ENCODE peak calls at places on chromosomes 12 and 14, in six cellular contexts. M, H, S, B, Y and R are unnamed samples.
A peak's percentile ranks its signal among the peaks of the same experiment; 100 is the strongest.

GRCh38 chr12:26621932-26622331 is 211.1 kb downstream of the ITPR2 start:
- DNase-seq in Y (no peak), S (no peak), B (no peak), M (no peak), H (no peak), R (no peak)

GRCh38 chr12:89166525-89166934 is 185.8 kb downstream of the DUSP6 start:
- DNase-seq in S (no peak), B (no peak), M (no peak), Y (no peak), H (peak; percentile 87), R (peak; percentile 32)

GRCh38 chr14:90617942-90618341 is 198.3 kb downstream of the TTC7B start:
- DNase-seq in Y (no peak), S (no peak), M (no peak), B (no peak), H (no peak), R (no peak)

GRCh38 chr14:54735424-54735823 is 167.2 kb downstream of the GCH1 start:
- DNase-seq in B (no peak), Y (no peak), M (no peak), S (no peak), H (no peak), R (no peak)

GRCh38 chr12:116955382-116956021 is 44.8 kb downstream of the FBXW8 start:
- DNase-seq in S (peak; percentile 83), M (no peak), H (peak; percentile 41), B (peak; percentile 13), Y (peak; percentile 49), R (no peak)

GRCh38 chr14:23365353-23366162 is 586 bp upstream of the EFS start:
- DNase-seq in H (no peak), Y (no peak), B (no peak), S (peak; percentile 45), M (no peak), R (no peak)

GRCh38 chr12:48978291-48978740 is at the start of gene WNT1:
- DNase-seq in M (no peak), S (no peak), B (no peak), H (no peak), Y (no peak), R (no peak)

GRCh38 chr12:124254126-124254525 is 40.8 kb upstream of the RFLNA start:
- DNase-seq in M (no peak), S (no peak), H (no peak), B (no peak), Y (no peak), R (no peak)

GRCh38 chr14:57559561-57559960 is 65.9 kb upstream of the CCDC198 start:
- DNase-seq in H (no peak), Y (no peak), M (no peak), S (no peak), B (no peak), R (no peak)

GRCh38 chr12:79886917-79887519 is 47.9 kb downstream of the PPP1R12A start:
- DNase-seq in S (no peak), M (peak; percentile 10), H (peak; percentile 78), Y (no peak), B (no peak), R (no peak)

GRCh38 chr14:35046751-35047536 is 872 bp downstream of the FAM177A1 start:
- DNase-seq in H (peak; percentile 43), Y (peak; percentile 77), S (peak; percentile 58), M (peak; percentile 8), B (peak; percentile 63), R (no peak)

GRCh38 chr12:124917841-124918621 is 3.6 kb upstream of the UBC start:
- DNase-seq in B (no peak), S (no peak), H (no peak), M (no peak), Y (peak; percentile 36), R (no peak)

GRCh38 chr12:93766802-93767523 is 89.8 kb downstream of the CRADD start:
- DNase-seq in S (no peak), M (no peak), Y (peak; percentile 59), B (peak; percentile 55), H (peak; percentile 85), R (peak; percentile 33)

GRCh38 chr12:126936181-126936851 is 1330.7 kb upstream of the TMEM132C start:
- DNase-seq in S (no peak), B (no peak), Y (no peak), M (no peak), H (no peak), R (no peak)

GRCh38 chr14:55749201-55749812 is 169.3 kb downstream of the KTN1 start:
- DNase-seq in Y (no peak), H (peak; percentile 68), M (peak; percentile 23), S (no peak), B (no peak), R (no peak)

GRCh38 chr12:105278043-105278697 is 42.2 kb upstream of the APPL2 start:
- DNase-seq in Y (no peak), M (no peak), H (peak; percentile 34), B (no peak), S (peak; percentile 31), R (no peak)

GRCh38 chr12:108455706-108456105 is 59.4 kb upstream of the FICD start:
- DNase-seq in B (no peak), M (no peak), Y (no peak), H (no peak), S (no peak), R (no peak)

GRCh38 chr14:64723691-64724577 is 19.7 kb downstream of the PLEKHG3 start:
- DNase-seq in B (peak; percentile 16), S (no peak), Y (no peak), H (no peak), M (peak; percentile 65), R (no peak)

GRCh38 chr12:108477055-108477880 is 37.8 kb upstream of the FICD start:
- DNase-seq in M (no peak), Y (no peak), B (no peak), S (no peak), H (no peak), R (no peak)

GRCh38 chr14:103231376-103232019 is 102.5 kb upstream of the EIF5 start:
- DNase-seq in Y (no peak), H (no peak), B (no peak), S (no peak), M (no peak), R (peak; percentile 20)

GRCh38 chr12:92030618-92031017 is 115.0 kb downstream of the BTG1 start:
- DNase-seq in Y (peak; percentile 42), M (no peak), B (peak; percentile 71), S (peak; percentile 53), H (peak; percentile 78), R (peak; percentile 38)

GRCh38 chr12:15796493-15797141 is 7.4 kb upstream of the EPS8 start:
- DNase-seq in Y (no peak), S (no peak), M (peak; percentile 34), H (no peak), B (no peak), R (no peak)

GRCh38 chr14:72741836-72742681 is 151.8 kb downstream of the DPF3 start:
- DNase-seq in M (no peak), B (no peak), Y (no peak), H (peak; percentile 25), S (peak; percentile 13), R (no peak)

GRCh38 chr14:104281768-104282301 is 143.4 kb downstream of the KIF26A start:
- DNase-seq in H (no peak), Y (peak; percentile 61), B (no peak), M (no peak), S (peak; percentile 21), R (no peak)

GRCh38 chr12:109994262-109995175 is 1.6 kb downstream of the GIT2 start:
- DNase-seq in S (no peak), M (no peak), H (peak; percentile 50), Y (no peak), B (no peak), R (no peak)

GRCh38 chr12:53867216-53868012 is 71.2 kb upstream of the HOXC13 start:
- DNase-seq in S (no peak), B (no peak), H (no peak), M (no peak), Y (no peak), R (no peak)

GRCh38 chr14:52868911-52869611 is 77.7 kb upstream of the GNPNAT1 start:
- DNase-seq in Y (no peak), H (no peak), M (no peak), S (no peak), B (no peak), R (no peak)

GRCh38 chr14:65958664-65959562 is 527.3 kb upstream of the CCDC196 start:
- DNase-seq in H (peak; percentile 56), M (no peak), S (no peak), Y (peak; percentile 37), B (no peak), R (peak; percentile 52)

GRCh38 chr12:63989301-63989845 is 144.9 kb downstream of the SRGAP1 start:
- DNase-seq in M (no peak), Y (no peak), B (no peak), H (peak; percentile 47), S (peak; percentile 28), R (no peak)

GRCh38 chr12:53652366-53652765 is 23.5 kb downstream of the ATP5MC2 start:
- DNase-seq in Y (no peak), H (peak; percentile 20), B (no peak), S (no peak), M (no peak), R (no peak)

GRCh38 chr12:56377310-56377988 is 14.8 kb upstream of the APOF start:
- DNase-seq in M (no peak), H (peak; percentile 32), Y (no peak), S (no peak), B (no peak), R (no peak)
- TF ChIP-seq CTCF in M (peak; percentile 23), H (no peak), Y (no peak), S (no peak), B (no peak), R (no peak)

GRCh38 chr14:20683125-20683895 is 1.1 kb upstream of the RNASE4 start:
- DNase-seq in S (peak; percentile 69), M (peak; percentile 55), B (peak; percentile 93), H (peak; percentile 94), Y (peak; percentile 87), R (peak; percentile 49)

GRCh38 chr14:20681348-20682126 is 2.8 kb upstream of the RNASE4 start:
- DNase-seq in S (peak; percentile 86), M (peak; percentile 59), H (peak; percentile 92), Y (peak; percentile 87), B (peak; percentile 95), R (peak; percentile 56)

GRCh38 chr14:20680843-20681347 is 3.5 kb upstream of the RNASE4 start:
- DNase-seq in M (no peak), S (peak; percentile 41), H (no peak), B (peak; percentile 66), Y (peak; percentile 81), R (peak; percentile 63)

GRCh38 chr14:20682435-20683124 is 1.8 kb upstream of the RNASE4 start:
- DNase-seq in Y (peak; percentile 89), B (peak; percentile 86), S (peak; percentile 84), H (peak; percentile 93), M (peak; percentile 62), R (peak; percentile 80)

DNA sequence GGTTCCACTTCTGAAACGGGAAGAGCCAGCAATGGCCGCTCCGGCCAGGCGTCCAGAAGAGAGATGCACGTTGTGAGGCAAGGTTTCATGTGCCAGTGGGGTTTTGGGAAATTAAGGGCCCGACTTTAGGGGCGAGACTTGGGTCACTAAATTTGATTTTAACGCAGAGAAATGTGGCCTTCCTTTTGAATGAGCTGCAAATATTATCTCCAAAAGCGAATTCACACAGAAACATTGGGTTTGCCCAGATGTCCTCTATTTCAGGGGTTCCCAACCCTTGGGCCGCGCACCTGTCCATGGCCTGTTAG is 2.3 kb upstream of the RNASE4 start:
- DNase-seq in Y (no peak), H (no peak), M (no peak), S (peak; percentile 53), B (no peak), R (no peak)
- TF ChIP-seq CTCF in Y (no peak), H (no peak), M (no peak), S (no peak), B (no peak), R (no peak)

GRCh38 chr12:43655586-43655985 is 103.0 kb downstream of the PUS7L start:
- DNase-seq in M (no peak), B (no peak), H (peak; percentile 39), Y (no peak), S (no peak), R (no peak)
- TF ChIP-seq CTCF in M (no peak), B (no peak), H (no peak), Y (no peak), S (no peak), R (no peak)

GRCh38 chr12:12812605-12813119 is 484 bp upstream of the DDX47 start:
- DNase-seq in Y (no peak), S (no peak), H (no peak), B (no peak), M (no peak), R (no peak)
- TF ChIP-seq CTCF in Y (no peak), S (no peak), H (no peak), B (no peak), M (no peak), R (no peak)